ENCODE peak calls at places on chromosome 6, in nine cellular contexts. T is ovary, L is GM23248, M is tibial artery, G is RWPE2, V is esophagus squamous epithelium, S is transverse colon, Y is lower lobe of right lung, N is spleen. W is an unnamed sample. For H3K9me3 and H3K36me3, the result is how much of the 10 kb centered on the place peaks cover.

GRCh38 chr6:53299331-53299835 is 49.4 kb downstream of the ELOVL5 start:
- DNase-seq in T (no peak), L (no peak), M (no peak), G (no peak), V (no peak), S (no peak), Y (no peak), N (no peak), W (no peak)

GRCh38 chr6:143441680-143442359 is 8.7 kb downstream of the ADAT2 start:
- DNase-seq in T (no peak), L (peak), M (no peak), G (no peak), V (no peak), S (no peak), Y (no peak), N (no peak), W (no peak)

GRCh38 chr6:136662347-136663237 is 112.4 kb upstream of the MAP7 start:
- DNase-seq in T (no peak), L (no peak), M (no peak), G (no peak), V (no peak), S (no peak), Y (no peak), N (no peak), W (no peak)

GRCh38 chr6:72894091-72894490 is 272.2 kb downstream of the KCNQ5 start:
- DNase-seq in T (no peak), L (no peak), M (no peak), G (no peak), V (no peak), S (no peak), Y (no peak), N (no peak), W (no peak)

GRCh38 chr6:33289784-33290315 is 449 bp downstream of the PFDN6 start:
- DNase-seq in T (no peak), L (peak), M (no peak), G (no peak), V (no peak), S (no peak), Y (no peak), N (no peak), W (no peak)

GRCh38 chr6:75103411-75103810 is 102.4 kb downstream of the COL12A1 start:
- DNase-seq in T (no peak), L (no peak), M (no peak), G (no peak), V (no peak), S (no peak), Y (no peak), N (no peak), W (no peak)

GRCh38 chr6:24401458-24401857 is 1.3 kb upstream of the MRS2 start:
- DNase-seq in T (no peak), L (no peak), M (no peak), G (no peak), V (no peak), S (no peak), Y (no peak), N (no peak), W (no peak)

GRCh38 chr6:155171109-155171746 is 92.6 kb upstream of the CLDN20 start:
- DNase-seq in T (peak), L (peak), M (peak), G (no peak), V (no peak), S (no peak), Y (no peak), N (no peak), W (peak)

GRCh38 chr6:156421933-156422332 is 355.2 kb upstream of the ARID1B start:
- DNase-seq in T (no peak), L (no peak), M (no peak), G (no peak), V (no peak), S (no peak), Y (no peak), N (no peak), W (no peak)

GRCh38 chr6:170572704-170573466 is 11.6 kb downstream of the PDCD2 start:
- DNase-seq in T (no peak), L (no peak), M (no peak), G (no peak), V (no peak), S (no peak), Y (no peak), N (no peak), W (no peak)

GRCh38 chr6:116040980-116041379 is 19.7 kb downstream of the FRK start:
- DNase-seq in T (no peak), L (no peak), M (no peak), G (no peak), V (no peak), S (no peak), Y (no peak), N (no peak), W (no peak)

GRCh38 chr6:43740321-43740960 is 29.6 kb upstream of the VEGFA start:
- DNase-seq in T (no peak), L (no peak), M (no peak), G (peak), V (no peak), S (no peak), Y (no peak), N (peak), W (no peak)

GRCh38 chr6:32082951-32083350 is 26.2 kb downstream of the TNXB start:
- DNase-seq in T (no peak), L (peak), M (peak), G (peak), V (no peak), S (no peak), Y (no peak), N (peak), W (peak)

GRCh38 chr6:142318714-142319113 is 16.9 kb downstream of the ADGRG6 start:
- DNase-seq in T (no peak), L (no peak), M (no peak), G (no peak), V (no peak), S (no peak), Y (no peak), N (no peak), W (no peak)

GRCh38 chr6:31826793-31827285 is 699 bp upstream of the HSPA1B start:
- DNase-seq in T (peak), L (peak), M (peak), G (peak), V (no peak), S (peak), Y (peak), N (peak), W (peak)

DNA sequence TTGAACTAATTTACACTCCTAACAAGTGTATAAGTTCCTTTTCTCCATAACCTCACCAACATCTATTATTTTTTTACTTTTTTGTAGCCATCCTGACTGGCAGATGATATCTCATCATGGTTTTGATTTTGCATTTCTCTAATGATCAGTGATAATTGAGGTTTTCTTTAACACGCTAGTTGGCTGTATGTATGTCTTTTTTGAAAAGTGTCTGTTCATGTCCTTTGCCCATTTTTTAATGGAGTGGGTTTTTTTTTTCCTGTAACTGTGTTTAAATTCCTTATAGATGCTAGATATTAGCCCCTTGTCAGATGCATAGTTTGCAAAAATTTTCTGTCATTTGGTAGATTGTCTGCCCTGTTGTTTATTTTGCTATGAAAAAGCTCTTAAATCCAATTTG is 39.6 kb upstream of the TRIM39 start:
- DNase-seq in T (no peak), L (no peak), M (no peak), G (no peak), V (no peak), S (no peak), Y (no peak), N (no peak), W (no peak)
- H3K9me3 ChIP-seq in T (under half), L (under half), M (half or more), G (under half), V (half or more), S (under half), Y (under half), N (half or more), W (half or more)

DNA sequence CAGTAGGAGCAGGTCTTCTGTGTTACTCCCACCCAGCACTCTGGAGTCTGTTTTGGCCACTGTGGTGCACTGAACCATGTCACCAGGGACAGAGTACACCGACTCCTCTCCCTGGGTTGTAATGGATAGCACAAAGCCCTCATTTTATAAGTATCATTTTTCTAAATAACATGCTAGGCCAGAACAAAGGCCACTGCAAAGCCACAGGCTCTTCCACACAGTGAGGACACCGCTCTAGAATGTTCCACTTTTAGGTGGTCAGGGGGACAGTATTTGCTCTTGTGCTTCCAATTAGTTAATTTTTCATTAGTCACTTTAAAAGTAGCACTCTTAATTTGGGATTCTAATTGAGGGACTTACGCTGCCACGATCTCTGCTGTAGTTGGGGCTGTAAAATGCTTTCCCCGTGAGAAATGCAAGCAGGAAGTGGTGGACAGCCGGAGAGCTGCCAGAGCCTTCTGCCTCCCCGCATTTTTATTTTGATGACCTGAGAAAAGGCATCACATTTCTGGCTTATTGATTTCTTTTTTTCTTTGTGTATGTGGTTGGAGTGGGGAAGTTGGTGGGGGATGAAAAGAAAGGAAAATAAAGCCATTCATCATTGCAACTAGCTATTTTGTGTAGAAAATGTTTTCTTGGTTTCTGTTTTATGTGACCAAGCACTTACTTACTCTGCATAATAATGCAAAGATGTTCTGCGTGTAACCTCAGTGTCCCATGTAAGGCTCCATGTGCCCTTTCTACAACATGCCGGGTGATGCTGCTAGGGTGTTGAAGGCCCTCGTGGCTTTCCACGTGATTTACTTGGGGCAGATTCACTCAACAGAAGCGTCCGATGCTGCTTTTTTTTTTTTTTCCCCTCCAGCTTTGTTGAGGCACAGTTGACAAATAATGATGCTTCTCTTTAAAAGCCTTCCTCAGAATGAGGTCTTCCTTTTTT is 195.9 kb downstream of the SASH1 start:
- DNase-seq in T (no peak), L (peak), M (no peak), G (no peak), V (no peak), S (no peak), Y (no peak), N (no peak), W (no peak)
- H3K4me3 ChIP-seq in T (peak), L (peak), M (no peak), G (no peak), V (no peak), S (no peak), Y (no peak), N (no peak), W (no peak)

DNA sequence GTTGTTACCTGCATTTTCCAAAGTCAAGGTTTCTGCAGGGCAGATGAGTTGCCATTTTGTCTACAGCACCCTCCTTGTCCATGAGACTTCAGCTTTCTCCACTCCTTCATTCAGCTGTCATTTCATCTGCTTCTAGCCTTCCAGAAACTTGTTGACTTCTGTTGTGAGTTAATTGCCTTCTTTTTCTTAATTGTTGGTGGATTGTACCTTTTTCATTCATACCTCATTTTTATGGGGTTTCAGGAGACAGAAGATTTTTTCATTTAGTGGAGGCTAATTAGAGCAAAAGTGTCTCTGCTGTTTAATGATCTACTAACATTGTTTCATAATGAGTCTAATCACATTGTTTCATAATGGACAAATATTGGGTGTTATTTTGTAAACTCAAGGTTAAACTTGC is 7.5 kb upstream of the SUMO4 start:
- DNase-seq in T (no peak), L (no peak), M (no peak), G (no peak), V (no peak), S (no peak), Y (no peak), N (no peak), W (no peak)
- H3K36me3 ChIP-seq in T (under half), L (under half), M (under half), G (under half), V (under half), S (under half), Y (under half), N (under half), W (under half)

GRCh38 chr6:67885081-67886033 is 749.7 kb upstream of the ADGRB3 start:
- DNase-seq in T (no peak), L (no peak), M (no peak), G (no peak), V (no peak), S (no peak), Y (no peak), N (no peak), W (no peak)
- H3K9me3 ChIP-seq in T (under half), L (under half), M (under half), G (under half), V (under half), S (under half), Y (under half), N (under half), W (under half)